ENCODE peak calls at places on chromosomes 7 and 10, in ten cellular contexts. I, Z, T, L, Q, Y, X, G, N and K are unnamed samples.

GRCh38 chr10:67261300-67261797 is 335.5 kb downstream of the LRRTM3 start:
- DNase-seq in Q (no peak), Z (no peak), Y (no peak), X (no peak), G (no peak), I (no peak), N (no peak), T (no peak), L (no peak), K (no peak)

GRCh38 chr10:61020420-61021158 is 76.6 kb upstream of the RHOBTB1 start:
- DNase-seq in Q (no peak), X (no peak), T (no peak), G (no peak), Y (no peak), L (no peak), I (no peak), Z (no peak), N (no peak), K (no peak)

GRCh38 chr7:36904101-36904500 is 179.8 kb upstream of the AOAH start:
- DNase-seq in Q (no peak), T (no peak), N (no peak), I (no peak), X (no peak), L (no peak), G (no peak), Z (peak), Y (no peak), K (no peak)

GRCh38 chr10:44262551-44263251 is 122.2 kb downstream of the CXCL12 start:
- DNase-seq in G (no peak), L (no peak), X (no peak), Y (no peak), Z (no peak), I (no peak), T (no peak), N (no peak), Q (no peak), K (no peak)

GRCh38 chr7:100465702-100466311 is 1.7 kb upstream of the SPACDR start:
- DNase-seq in Q (peak), N (no peak), Z (peak), G (no peak), I (peak), L (peak), Y (peak), X (peak), T (peak), K (no peak)

GRCh38 chr10:103665439-103665838 is 171.9 kb downstream of the NEURL1 start:
- DNase-seq in N (no peak), Q (no peak), X (peak), Z (no peak), L (no peak), T (no peak), I (no peak), Y (no peak), G (no peak), K (no peak)

GRCh38 chr7:142859411-142859810 is 4.5 kb downstream of the EPHB6 start:
- DNase-seq in X (no peak), Z (no peak), Q (no peak), I (no peak), T (no peak), L (no peak), N (no peak), G (no peak), Y (no peak), K (no peak)

GRCh38 chr10:11602357-11602756 is 9.1 kb downstream of the USP6NL start:
- DNase-seq in T (no peak), I (no peak), Z (no peak), Y (no peak), Q (no peak), L (no peak), N (no peak), X (no peak), G (no peak), K (no peak)

GRCh38 chr10:117662126-117662525 is 119.6 kb downstream of the EMX2 start:
- DNase-seq in L (no peak), N (no peak), Z (no peak), G (no peak), Q (peak), Y (no peak), T (no peak), I (no peak), X (no peak), K (no peak)

GRCh38 chr7:28761485-28761884 is 196.6 kb downstream of the TRIL start:
- DNase-seq in Z (no peak), Y (no peak), N (no peak), X (no peak), I (no peak), Q (no peak), L (no peak), T (no peak), G (no peak), K (no peak)

GRCh38 chr7:12771378-12771877 is 84.0 kb downstream of the ARL4A start:
- DNase-seq in Z (no peak), I (peak), Y (no peak), N (no peak), T (peak), L (peak), X (peak), Q (peak), G (no peak), K (no peak)
- H3K4me3 ChIP-seq in Z (no peak), I (peak), Y (no peak), N (no peak), T (no peak), L (no peak), X (no peak), Q (peak), G (peak), K (no peak)

DNA sequence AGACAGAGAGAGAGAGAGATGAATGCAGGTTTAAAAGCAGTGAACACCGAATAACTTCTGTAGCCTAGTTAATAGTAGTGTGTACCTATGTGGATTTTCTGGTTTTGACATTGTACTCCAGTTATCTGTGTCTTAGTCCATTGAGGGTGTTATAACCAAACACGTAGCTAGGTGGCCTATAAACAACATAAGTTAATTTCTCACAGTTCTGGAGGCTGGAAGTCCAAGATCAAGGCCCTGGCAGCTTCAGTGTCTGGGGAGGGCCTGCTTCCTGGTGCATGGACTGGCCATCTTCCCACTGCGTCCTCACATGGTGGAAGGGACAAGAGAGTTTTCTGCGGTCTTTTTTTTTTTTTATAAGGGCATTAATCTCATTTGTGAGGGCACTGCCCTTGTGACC is 23.5 kb downstream of the AOC1 start:
- DNase-seq in G (no peak), X (no peak), Y (peak), N (no peak), T (no peak), I (no peak), Q (no peak), L (no peak), Z (no peak), K (no peak)
- TF ChIP-seq CTCF in G (peak), X (no peak), Y (peak), N (peak), T (no peak), I (no peak), Q (peak), L (no peak), Z (peak), K (no peak)

DNA sequence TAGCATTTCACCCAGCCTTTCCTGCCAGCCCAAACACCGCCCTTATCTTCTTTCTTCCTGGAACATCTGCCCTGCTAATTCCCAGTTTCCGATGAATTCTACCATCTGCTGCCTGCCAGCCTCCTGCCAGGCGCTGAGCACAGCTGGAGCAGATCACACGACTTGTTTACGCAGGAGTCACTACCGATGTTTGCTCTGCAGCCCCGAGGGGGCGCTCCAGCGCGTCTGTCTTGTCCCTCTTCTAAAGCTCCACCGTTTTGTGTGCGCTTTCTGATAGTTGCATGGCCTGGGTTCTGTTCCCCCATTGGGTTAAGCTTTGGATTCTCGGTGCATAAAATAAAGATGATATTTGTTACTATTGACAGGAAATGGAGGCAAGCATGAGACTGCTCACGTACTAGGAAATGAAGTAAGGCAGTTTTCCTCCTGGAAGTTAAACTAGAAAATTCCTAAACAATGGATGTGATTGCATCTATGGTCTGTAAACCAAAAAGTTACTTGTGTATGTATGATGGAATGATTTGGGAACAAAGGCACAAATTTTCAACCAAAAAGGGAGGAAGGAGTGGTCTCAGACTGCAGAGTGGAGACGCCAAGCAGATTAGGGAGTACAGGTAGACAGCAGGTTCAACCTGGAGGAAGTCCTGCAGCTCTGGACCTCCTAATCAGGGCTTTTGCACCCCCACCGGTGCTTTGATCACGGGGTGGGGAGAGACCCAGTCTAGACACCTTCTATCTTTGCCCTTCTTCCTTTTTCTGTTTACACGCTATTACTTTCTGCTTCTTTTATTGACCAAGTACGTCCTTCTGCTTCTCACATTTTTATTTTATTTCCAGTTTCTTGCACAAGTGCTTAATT is 2.2 kb upstream of the RBM17 start:
- DNase-seq in Y (peak), I (peak), T (peak), G (peak), Z (peak), N (peak), L (peak), X (peak), Q (peak), K (peak)
- H3K4me3 ChIP-seq in Y (peak), I (peak), T (no peak), G (no peak), Z (no peak), N (no peak), L (no peak), X (no peak), Q (peak), K (no peak)

DNA sequence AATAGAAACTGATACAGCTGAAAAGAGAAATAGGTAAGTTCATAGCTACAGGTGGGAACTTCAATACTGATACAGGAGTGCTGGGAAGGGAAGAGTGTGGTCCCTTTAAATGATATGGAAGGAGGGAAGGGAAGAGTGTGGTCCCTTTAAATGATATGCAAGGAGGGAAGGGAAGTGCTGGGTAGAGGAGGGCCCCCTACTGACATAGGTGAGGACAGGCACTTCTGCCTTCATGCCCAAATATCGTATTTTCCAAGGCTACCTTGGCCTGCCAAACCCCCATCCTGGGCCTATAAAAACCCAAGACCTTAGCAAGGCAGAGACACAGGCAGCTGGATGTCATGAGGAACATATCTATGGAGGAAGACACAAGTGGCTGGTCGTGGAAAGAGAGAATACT is 92.3 kb downstream of the MAGI2 start:
- DNase-seq in G (no peak), I (no peak), Y (no peak), Z (peak), T (peak), L (no peak), X (no peak), Q (no peak), N (no peak), K (no peak)
- TF ChIP-seq CTCF in G (no peak), I (no peak), Y (peak), Z (peak), T (peak), L (no peak), X (no peak), Q (no peak), N (no peak), K (no peak)

GRCh38 chr10:127354992-127355391 is 158.6 kb upstream of the INSYN2A start:
- DNase-seq in T (no peak), N (no peak), G (no peak), I (no peak), Y (no peak), X (no peak), L (no peak), Q (no peak), Z (no peak), K (no peak)
- H3K4me3 ChIP-seq in T (no peak), N (no peak), G (no peak), I (no peak), Y (no peak), X (no peak), L (no peak), Q (no peak), Z (no peak), K (no peak)

GRCh38 chr7:26685636-26686035 is 178.8 kb downstream of the SKAP2 start:
- DNase-seq in T (no peak), I (no peak), G (no peak), N (no peak), Q (no peak), X (no peak), Z (no peak), L (no peak), Y (no peak), K (no peak)

GRCh38 chr7:26684447-26684846 is 179.9 kb downstream of the SKAP2 start:
- DNase-seq in T (no peak), Y (no peak), G (no peak), I (no peak), Q (no peak), X (no peak), L (no peak), Z (no peak), N (no peak), K (no peak)

GRCh38 chr7:26681819-26682418 is 182.5 kb downstream of the SKAP2 start:
- DNase-seq in I (no peak), Z (no peak), N (no peak), Y (peak), T (no peak), L (no peak), X (no peak), G (no peak), Q (peak), K (no peak)

GRCh38 chr7:26680616-26681015 is 183.8 kb downstream of the SKAP2 start:
- DNase-seq in L (no peak), N (no peak), X (no peak), T (no peak), G (no peak), Q (no peak), Y (no peak), I (no peak), Z (no peak), K (no peak)

GRCh38 chr7:26683277-26683676 is 181.1 kb downstream of the SKAP2 start:
- DNase-seq in G (no peak), Q (no peak), I (no peak), T (no peak), Y (no peak), N (no peak), Z (no peak), L (no peak), X (no peak), K (no peak)
- TF ChIP-seq CTCF in G (no peak), Q (no peak), I (no peak), T (no peak), Y (no peak), N (no peak), Z (no peak), L (no peak), X (no peak), K (no peak)